ENCODE peak calls at places on chromosomes 7 and 10, in seven cellular contexts. T is OCI-LY7, S is colonic mucosa, X is PC-9, F is adrenal gland, D is Panc1, O is left ventricle myocardium inferior. N is an unnamed sample.

GRCh38 chr7:132869166-132869861 is 212.6 kb downstream of the CHCHD3 start:
- DNase-seq in T (peak), S (no peak), X (no peak), F (no peak), D (no peak), O (no peak), N (no peak)

GRCh38 chr10:48466611-48467240 is 138.1 kb downstream of the ARHGAP22 start:
- DNase-seq in T (no peak), S (peak), X (peak), F (peak), D (no peak), O (no peak), N (no peak)

GRCh38 chr7:46682841-46683624 is 762.0 kb upstream of the IGFBP3 start:
- DNase-seq in T (no peak), S (no peak), X (peak), F (no peak), D (no peak), O (no peak), N (no peak)

GRCh38 chr7:11133436-11133959 is 159.8 kb downstream of the PHF14 start:
- DNase-seq in T (no peak), S (no peak), X (no peak), F (no peak), D (no peak), O (no peak), N (no peak)

GRCh38 chr7:23277359-23277989 is 21.7 kb upstream of the MALSU1 start:
- DNase-seq in T (peak), S (peak), X (peak), F (no peak), D (peak), O (no peak), N (no peak)

GRCh38 chr10:18743926-18744325 is 84.7 kb downstream of the ARL5B start:
- DNase-seq in T (no peak), S (no peak), X (no peak), F (no peak), D (no peak), O (no peak), N (no peak)

GRCh38 chr10:12252882-12253546 is 57.0 kb downstream of the CDC123 start:
- DNase-seq in T (peak), S (no peak), X (peak), F (no peak), D (no peak), O (no peak), N (no peak)

GRCh38 chr10:75865413-75865812 is 434.0 kb downstream of the LRMDA start:
- DNase-seq in T (no peak), S (no peak), X (no peak), F (no peak), D (no peak), O (no peak), N (no peak)

GRCh38 chr7:39433550-39433949 is 132.7 kb upstream of the YAE1 start:
- DNase-seq in T (no peak), S (no peak), X (no peak), F (no peak), D (no peak), O (no peak), N (no peak)

GRCh38 chr7:5699951-5700384 is 81.5 kb downstream of the RNF216 start:
- DNase-seq in T (peak), S (no peak), X (no peak), F (peak), D (no peak), O (no peak), N (no peak)

GRCh38 chr7:18407385-18407784 is 88.2 kb upstream of the HDAC9 start:
- DNase-seq in T (no peak), S (no peak), X (no peak), F (no peak), D (no peak), O (no peak), N (peak)

GRCh38 chr7:140526214-140526613 is 46.9 kb upstream of the MKRN1 start:
- DNase-seq in T (no peak), S (no peak), X (no peak), F (no peak), D (no peak), O (no peak), N (no peak)

GRCh38 chr10:35640951-35641429 is 1.1 kb downstream of the FZD8 start:
- DNase-seq in T (peak), S (peak), X (peak), F (peak), D (peak), O (peak), N (peak)

GRCh38 chr10:128077155-128077875 is 48.9 kb downstream of the MKI67 start:
- DNase-seq in T (no peak), S (no peak), X (no peak), F (no peak), D (no peak), O (no peak), N (no peak)

GRCh38 chr7:139758388-139758787 is 19.4 kb downstream of the HIPK2 start:
- DNase-seq in T (no peak), S (peak), X (no peak), F (no peak), D (no peak), O (no peak), N (no peak)

GRCh38 chr10:95435548-95436279 is 125.5 kb downstream of the SORBS1 start:
- DNase-seq in T (no peak), S (no peak), X (no peak), F (no peak), D (no peak), O (no peak), N (no peak)

GRCh38 chr7:84178013-84178412 is 16.6 kb downstream of the SEMA3A start:
- DNase-seq in T (no peak), S (no peak), X (no peak), F (no peak), D (no peak), O (no peak), N (no peak)

GRCh38 chr7:150755473-150756099 is 18.4 kb downstream of the GIMAP5 start:
- DNase-seq in T (no peak), S (no peak), X (no peak), F (no peak), D (no peak), O (no peak), N (no peak)

GRCh38 chr10:76523798-76524231 is 1092.4 kb downstream of the LRMDA start:
- DNase-seq in T (no peak), S (no peak), X (no peak), F (no peak), D (no peak), O (no peak), N (no peak)

GRCh38 chr7:74252893-74253292 is 1.3 kb downstream of the RFC2 start:
- DNase-seq in T (no peak), S (peak), X (no peak), F (no peak), D (no peak), O (no peak), N (no peak)

GRCh38 chr10:102118867-102119266 is 1.3 kb downstream of the LDB1 start:
- DNase-seq in T (peak), S (peak), X (no peak), F (peak), D (no peak), O (no peak), N (no peak)

GRCh38 chr7:144854839-144855424 is 19.1 kb upstream of the TPK1 start:
- DNase-seq in T (peak), S (no peak), X (no peak), F (no peak), D (no peak), O (no peak), N (no peak)

GRCh38 chr7:34454381-34454780 is 203.6 kb upstream of the NPSR1 start:
- DNase-seq in T (no peak), S (no peak), X (no peak), F (no peak), D (no peak), O (no peak), N (no peak)

GRCh38 chr7:138987686-138988085 is 6.5 kb upstream of the KIAA1549 start:
- DNase-seq in T (no peak), S (no peak), X (no peak), F (no peak), D (no peak), O (no peak), N (no peak)

GRCh38 chr7:45986355-45987298 is 65.6 kb upstream of the IGFBP3 start:
- DNase-seq in T (no peak), S (no peak), X (no peak), F (no peak), D (no peak), O (no peak), N (no peak)

GRCh38 chr10:50595785-50596184 is 28.0 kb downstream of the SGMS1 start:
- DNase-seq in T (no peak), S (no peak), X (no peak), F (no peak), D (no peak), O (no peak), N (no peak)

GRCh38 chr7:157692156-157693011 is 355.6 kb downstream of the DNAJB6 start:
- DNase-seq in T (no peak), S (no peak), X (no peak), F (no peak), D (no peak), O (no peak), N (no peak)

GRCh38 chr7:135708041-135708440 is 19.9 kb downstream of the SLC13A4 start:
- DNase-seq in T (no peak), S (no peak), X (no peak), F (no peak), D (no peak), O (no peak), N (no peak)

GRCh38 chr10:97153276-97153850 is 32.4 kb downstream of the SLIT1 start:
- DNase-seq in T (no peak), S (no peak), X (no peak), F (no peak), D (no peak), O (no peak), N (no peak)

GRCh38 chr7:55569269-55569663 is 3.0 kb downstream of the VOPP1 start:
- DNase-seq in T (peak), S (no peak), X (no peak), F (no peak), D (no peak), O (no peak), N (no peak)

GRCh38 chr10:87093461-87094372 is 926 bp downstream of the GLUD1 start:
- DNase-seq in T (peak), S (peak), X (peak), F (peak), D (no peak), O (peak), N (no peak)

GRCh38 chr7:26159243-26159642 is 7.2 kb downstream of the NFE2L3 start:
- DNase-seq in T (no peak), S (no peak), X (peak), F (no peak), D (no peak), O (no peak), N (no peak)

DNA sequence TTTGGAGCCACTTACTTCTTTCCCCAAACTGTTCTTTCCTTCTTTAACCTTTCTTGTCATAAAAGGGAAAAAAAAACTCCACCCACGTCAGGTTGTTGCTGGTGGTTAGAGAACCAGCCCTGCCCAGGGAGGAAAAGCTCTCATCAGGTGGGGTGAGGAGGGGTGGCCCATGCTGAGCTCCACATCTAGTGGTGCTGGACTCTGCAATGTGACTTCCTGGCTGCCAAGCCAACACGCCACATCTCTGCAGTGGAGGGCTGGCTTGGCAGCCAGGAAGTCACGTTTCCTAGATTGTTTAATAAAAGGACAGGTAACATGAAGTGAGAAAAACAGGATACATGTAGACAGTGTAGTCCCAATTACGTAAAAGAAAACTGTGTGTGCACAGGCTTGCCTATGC is 37.4 kb downstream of the WIPF3 start:
- DNase-seq in T (no peak), S (no peak), X (no peak), F (no peak), D (no peak), O (no peak), N (no peak)
- H3K27ac ChIP-seq in T (no peak), S (no peak), X (no peak), F (no peak), D (no peak), O (no peak), N (no peak)

DNA sequence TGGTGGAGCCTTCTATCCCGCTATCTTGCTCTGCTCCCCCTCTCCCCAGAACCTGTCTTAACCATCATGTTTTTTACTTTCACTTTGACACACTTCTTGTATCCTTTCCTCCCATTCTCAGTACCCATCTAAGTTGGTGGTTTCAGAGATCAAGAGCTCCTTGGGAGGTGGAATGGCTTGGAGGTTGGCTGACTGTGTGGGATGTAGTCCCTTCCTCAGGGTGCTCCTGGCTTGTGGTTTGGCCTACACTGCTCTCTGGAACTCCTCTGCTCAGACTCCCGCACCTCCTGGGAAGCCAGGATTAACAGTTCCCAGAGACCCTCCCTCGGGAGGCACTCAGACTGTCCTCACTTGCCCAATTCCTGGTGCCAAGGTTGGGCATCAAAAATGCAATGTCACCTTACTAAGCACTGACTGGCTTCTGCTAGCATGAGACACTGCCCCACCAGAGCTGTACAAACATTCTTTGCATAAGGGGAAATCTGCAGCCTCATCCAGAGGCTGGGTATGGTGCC is 93.1 kb upstream of the NAMPT start:
- DNase-seq in T (no peak), S (no peak), X (peak), F (no peak), D (no peak), O (no peak), N (no peak)
- H3K27ac ChIP-seq in T (no peak), S (no peak), X (peak), F (no peak), D (no peak), O (no peak), N (no peak)

GRCh38 chr10:61993676-61994401 is 92.3 kb downstream of the ARID5B start:
- DNase-seq in T (no peak), S (no peak), X (no peak), F (no peak), D (no peak), O (no peak), N (no peak)
- H3K27ac ChIP-seq in T (peak), S (peak), X (no peak), F (peak), D (peak), O (peak), N (peak)

GRCh38 chr10:31752167-31752566 is 176.5 kb downstream of the ARHGAP12 start:
- DNase-seq in T (no peak), S (no peak), X (no peak), F (no peak), D (no peak), O (no peak), N (no peak)

GRCh38 chr10:31753681-31754080 is 174.9 kb downstream of the ARHGAP12 start:
- DNase-seq in T (no peak), S (no peak), X (no peak), F (no peak), D (no peak), O (no peak), N (no peak)

GRCh38 chr10:31749293-31749692 is 179.3 kb downstream of the ARHGAP12 start:
- DNase-seq in T (no peak), S (no peak), X (no peak), F (no peak), D (no peak), O (no peak), N (no peak)

GRCh38 chr10:31749981-31750850 is 178.4 kb downstream of the ARHGAP12 start:
- DNase-seq in T (no peak), S (peak), X (no peak), F (peak), D (no peak), O (peak), N (no peak)

GRCh38 chr10:31751401-31752080 is 177.1 kb downstream of the ARHGAP12 start:
- DNase-seq in T (no peak), S (no peak), X (no peak), F (peak), D (no peak), O (no peak), N (no peak)
- H3K27ac ChIP-seq in T (no peak), S (no peak), X (no peak), F (no peak), D (peak), O (peak), N (no peak)

DNA sequence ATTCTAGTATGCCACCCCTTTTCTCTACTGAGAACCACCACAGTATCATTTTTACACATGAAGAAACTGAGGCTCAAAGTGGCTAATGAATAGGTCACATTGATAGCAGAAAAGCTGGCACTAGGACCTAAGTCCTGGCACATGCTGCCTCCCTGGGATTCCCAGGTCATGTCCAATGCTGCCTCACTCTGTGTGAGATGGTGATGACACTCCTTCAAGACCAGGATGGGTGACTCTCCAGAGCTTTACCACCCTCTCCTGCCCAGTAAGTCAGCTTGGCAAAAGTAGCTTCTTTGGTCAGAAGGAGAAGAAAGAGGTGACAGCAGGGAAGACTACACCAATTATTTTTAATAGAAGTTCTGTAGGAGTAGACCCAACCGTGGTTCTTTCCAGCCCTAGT is 13.3 kb upstream of the AKR1B10 start:
- DNase-seq in T (no peak), S (no peak), X (no peak), F (no peak), D (no peak), O (no peak), N (no peak)
- H3K27ac ChIP-seq in T (no peak), S (no peak), X (peak), F (no peak), D (no peak), O (no peak), N (no peak)

GRCh38 chr7:116805100-116805544 is 57.3 kb upstream of the CAPZA2 start:
- DNase-seq in T (no peak), S (no peak), X (no peak), F (peak), D (no peak), O (no peak), N (no peak)
- H3K27ac ChIP-seq in T (no peak), S (peak), X (no peak), F (no peak), D (peak), O (peak), N (no peak)

DNA sequence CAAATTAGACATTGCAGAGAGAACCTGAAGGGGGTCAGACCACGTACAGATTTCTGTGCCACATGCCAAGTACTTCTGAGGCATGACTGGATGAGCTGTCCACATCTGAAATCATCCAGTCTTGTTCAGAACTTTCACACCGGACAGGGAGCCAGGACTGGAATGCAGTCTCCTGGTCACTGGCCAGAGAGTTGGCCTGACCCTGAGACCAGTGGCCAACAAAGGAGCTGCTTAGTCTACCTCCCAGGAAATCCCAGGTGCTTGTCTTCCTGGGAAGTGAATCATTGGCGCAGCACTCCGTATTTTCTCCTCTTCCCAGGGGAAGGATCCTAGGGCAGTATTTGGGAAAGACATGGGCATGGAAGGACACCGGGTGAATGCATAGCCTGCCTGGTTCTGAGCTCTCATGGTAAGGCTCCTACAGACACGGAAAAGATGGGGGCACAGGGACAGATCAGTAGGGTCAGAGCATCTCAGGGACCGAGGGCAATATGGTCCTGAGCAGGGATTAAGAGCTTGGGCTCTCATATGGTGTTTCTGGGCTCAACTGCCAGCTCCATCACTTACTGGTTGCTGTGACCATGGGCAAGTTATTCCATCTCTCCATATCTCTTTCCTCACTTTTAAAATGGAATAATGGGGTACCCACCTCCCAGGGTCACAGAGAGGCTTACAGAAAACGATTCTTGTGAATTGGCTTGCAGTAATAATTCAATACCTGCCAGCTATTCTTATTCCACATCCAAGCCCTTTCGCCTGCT is 1.3 kb upstream of the SCD start:
- DNase-seq in T (peak), S (no peak), X (peak), F (peak), D (no peak), O (no peak), N (no peak)
- H3K27ac ChIP-seq in T (peak), S (no peak), X (peak), F (no peak), D (peak), O (no peak), N (peak)

GRCh38 chr7:129924602-129925001 is 28.2 kb downstream of the UBE2H start:
- DNase-seq in T (no peak), S (no peak), X (no peak), F (no peak), D (no peak), O (no peak), N (no peak)

GRCh38 chr7:129926618-129927017 is 26.1 kb downstream of the UBE2H start:
- DNase-seq in T (no peak), S (no peak), X (no peak), F (no peak), D (no peak), O (no peak), N (no peak)

GRCh38 chr7:129919492-129919891 is 33.3 kb downstream of the UBE2H start:
- DNase-seq in T (no peak), S (no peak), X (no peak), F (no peak), D (no peak), O (no peak), N (no peak)

GRCh38 chr7:129925416-129926002 is 27.3 kb downstream of the UBE2H start:
- DNase-seq in T (no peak), S (no peak), X (no peak), F (no peak), D (no peak), O (no peak), N (no peak)

DNA sequence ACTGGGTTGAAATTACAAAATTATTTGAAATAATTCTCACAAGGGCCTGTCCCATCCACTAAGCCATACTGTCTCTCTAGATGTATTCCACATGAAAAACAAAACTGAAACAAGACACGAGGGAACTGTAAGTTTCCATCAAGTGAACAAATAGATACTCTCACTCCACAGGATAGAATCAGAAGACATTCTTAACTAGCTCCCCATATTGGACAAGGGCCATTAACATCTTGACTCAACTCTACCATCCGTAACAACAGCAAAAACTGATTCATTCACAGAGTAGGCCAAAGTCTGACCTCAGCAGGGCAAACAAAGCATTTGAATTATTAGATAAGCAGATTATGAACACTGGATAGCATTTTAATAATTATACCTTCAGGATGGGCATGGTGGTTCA is 29.1 kb downstream of the UBE2H start:
- DNase-seq in T (no peak), S (no peak), X (no peak), F (peak), D (no peak), O (no peak), N (no peak)
- H3K27ac ChIP-seq in T (no peak), S (no peak), X (no peak), F (peak), D (no peak), O (peak), N (peak)